ENCODE peak calls at places on chromosomes 12 and 14, in ten cellular contexts. One of them, this sample, is unnamed.

GRCh38 chr14:65255583-65256443 is 153.5 kb upstream of the MAX start:
- DNase-seq in ELR: peak; percentile 49
- DNase-seq in amniotic stem cell: no peak
- DNase-seq in stimulated activated CD4-positive, alpha-beta T cell treated with anti-CD3 and anti-CD28 coated beads, Interleukin-1b, Interleukin-23, amount 100 ng/mL, for 24 hours: no peak
- DNase-seq in effector CD8-positive, alpha-beta T cell: no peak
- DNase-seq in activated CD4-positive, alpha-beta T cell treated with anti-CD3 and anti-CD28 coated beads for 36 hours: no peak
- DNase-seq in right atrium auricular region: no peak
- DNase-seq in occipital lobe: no peak
- DNase-seq in MV-4-11: no peak
- DNase-seq in ascending aorta: no peak
- DNase-seq in this sample: peak; percentile 48

GRCh38 chr12:123512838-123513665 is 20.5 kb downstream of the RILPL1 start:
- DNase-seq in ELR: peak; percentile 13
- DNase-seq in amniotic stem cell: no peak
- DNase-seq in stimulated activated CD4-positive, alpha-beta T cell treated with anti-CD3 and anti-CD28 coated beads, Interleukin-1b, Interleukin-23, amount 100 ng/mL, for 24 hours: no peak
- DNase-seq in effector CD8-positive, alpha-beta T cell: no peak
- DNase-seq in activated CD4-positive, alpha-beta T cell treated with anti-CD3 and anti-CD28 coated beads for 36 hours: no peak
- DNase-seq in right atrium auricular region: no peak
- DNase-seq in occipital lobe: no peak
- DNase-seq in MV-4-11: no peak
- DNase-seq in ascending aorta: no peak
- DNase-seq in this sample: no peak

GRCh38 chr12:108332791-108333382 is 6.2 kb downstream of the CMKLR1 start:
- DNase-seq in ELR: peak; percentile 27
- DNase-seq in amniotic stem cell: no peak
- DNase-seq in stimulated activated CD4-positive, alpha-beta T cell treated with anti-CD3 and anti-CD28 coated beads, Interleukin-1b, Interleukin-23, amount 100 ng/mL, for 24 hours: no peak
- DNase-seq in effector CD8-positive, alpha-beta T cell: no peak
- DNase-seq in activated CD4-positive, alpha-beta T cell treated with anti-CD3 and anti-CD28 coated beads for 36 hours: no peak
- DNase-seq in right atrium auricular region: peak; percentile 77
- DNase-seq in occipital lobe: no peak
- DNase-seq in MV-4-11: peak; percentile 99
- DNase-seq in ascending aorta: peak; percentile 85
- DNase-seq in this sample: peak; percentile 80

GRCh38 chr12:55515696-55516095 is 23.5 kb downstream of the OR6C68 start:
- DNase-seq in ELR: peak; percentile 10
- DNase-seq in amniotic stem cell: no peak
- DNase-seq in stimulated activated CD4-positive, alpha-beta T cell treated with anti-CD3 and anti-CD28 coated beads, Interleukin-1b, Interleukin-23, amount 100 ng/mL, for 24 hours: no peak
- DNase-seq in effector CD8-positive, alpha-beta T cell: no peak
- DNase-seq in activated CD4-positive, alpha-beta T cell treated with anti-CD3 and anti-CD28 coated beads for 36 hours: peak; percentile 14
- DNase-seq in right atrium auricular region: no peak
- DNase-seq in occipital lobe: no peak
- DNase-seq in MV-4-11: peak; percentile 16
- DNase-seq in ascending aorta: no peak
- DNase-seq in this sample: no peak

GRCh38 chr14:93184391-93185332 is at the start of the genes LYSET and MOAP1:
- DNase-seq in ELR: peak; percentile 91
- DNase-seq in amniotic stem cell: peak; percentile 58
- DNase-seq in stimulated activated CD4-positive, alpha-beta T cell treated with anti-CD3 and anti-CD28 coated beads, Interleukin-1b, Interleukin-23, amount 100 ng/mL, for 24 hours: peak; percentile 70
- DNase-seq in effector CD8-positive, alpha-beta T cell: peak; percentile 86
- DNase-seq in activated CD4-positive, alpha-beta T cell treated with anti-CD3 and anti-CD28 coated beads for 36 hours: peak; percentile 95
- DNase-seq in right atrium auricular region: peak; percentile 87
- DNase-seq in occipital lobe: peak; percentile 83
- DNase-seq in MV-4-11: peak; percentile 74
- DNase-seq in ascending aorta: peak; percentile 92
- DNase-seq in this sample: peak; percentile 82

GRCh38 chr14:73718742-73719251 is 4.6 kb upstream of the PNMA1 start:
- DNase-seq in ELR: no peak
- DNase-seq in amniotic stem cell: no peak
- DNase-seq in stimulated activated CD4-positive, alpha-beta T cell treated with anti-CD3 and anti-CD28 coated beads, Interleukin-1b, Interleukin-23, amount 100 ng/mL, for 24 hours: no peak
- DNase-seq in effector CD8-positive, alpha-beta T cell: no peak
- DNase-seq in activated CD4-positive, alpha-beta T cell treated with anti-CD3 and anti-CD28 coated beads for 36 hours: no peak
- DNase-seq in right atrium auricular region: no peak
- DNase-seq in occipital lobe: peak; percentile 66
- DNase-seq in MV-4-11: no peak
- DNase-seq in ascending aorta: no peak
- DNase-seq in this sample: no peak

GRCh38 chr12:103169-103981 is 36.8 kb downstream of the IQSEC3 start:
- DNase-seq in ELR: peak; percentile 16
- DNase-seq in amniotic stem cell: no peak
- DNase-seq in stimulated activated CD4-positive, alpha-beta T cell treated with anti-CD3 and anti-CD28 coated beads, Interleukin-1b, Interleukin-23, amount 100 ng/mL, for 24 hours: no peak
- DNase-seq in effector CD8-positive, alpha-beta T cell: no peak
- DNase-seq in activated CD4-positive, alpha-beta T cell treated with anti-CD3 and anti-CD28 coated beads for 36 hours: peak; percentile 17
- DNase-seq in right atrium auricular region: no peak
- DNase-seq in occipital lobe: no peak
- DNase-seq in MV-4-11: no peak
- DNase-seq in ascending aorta: no peak
- DNase-seq in this sample: no peak

GRCh38 chr14:80264698-80265097 is 53.4 kb upstream of the DIO2 start:
- DNase-seq in ELR: no peak
- DNase-seq in amniotic stem cell: no peak
- DNase-seq in stimulated activated CD4-positive, alpha-beta T cell treated with anti-CD3 and anti-CD28 coated beads, Interleukin-1b, Interleukin-23, amount 100 ng/mL, for 24 hours: no peak
- DNase-seq in effector CD8-positive, alpha-beta T cell: no peak
- DNase-seq in activated CD4-positive, alpha-beta T cell treated with anti-CD3 and anti-CD28 coated beads for 36 hours: no peak
- DNase-seq in right atrium auricular region: no peak
- DNase-seq in occipital lobe: no peak
- DNase-seq in MV-4-11: no peak
- DNase-seq in ascending aorta: no peak
- DNase-seq in this sample: no peak